ENCODE peak calls at places on chromosomes 12 and 14, in five cellular contexts. C, A, I, H and N are unnamed samples.

GRCh38 chr12:105368047-105368646 is 37.7 kb downstream of the C12orf75 start:
- DNase-seq in I (no peak), A (no peak), C (no peak), H (no peak), N (no peak)

GRCh38 chr12:123050331-123050809 is 69.9 kb downstream of the ARL6IP4 start:
- DNase-seq in C (no peak), I (peak; percentile 41), H (peak; percentile 70), A (peak; percentile 70), N (no peak)

GRCh38 chr12:48279601-48280000 is 71.1 kb downstream of the ZNF641 start:
- DNase-seq in H (no peak), I (no peak), C (no peak), A (no peak), N (no peak)

GRCh38 chr14:102697125-102697900 is 79.9 kb upstream of the TRAF3 start:
- DNase-seq in C (no peak), I (no peak), A (no peak), H (peak; percentile 11), N (no peak)

GRCh38 chr12:20350495-20350894 is 17.8 kb upstream of the PDE3A start:
- DNase-seq in C (no peak), I (no peak), H (peak; percentile 81), A (no peak), N (no peak)

GRCh38 chr12:15590180-15590826 is 198.9 kb downstream of the EPS8 start:
- DNase-seq in C (peak; percentile 57), I (peak; percentile 33), H (peak; percentile 51), A (peak; percentile 51), N (no peak)

GRCh38 chr12:129067482-129067881 is 214.2 kb downstream of the GLT1D1 start:
- DNase-seq in I (no peak), A (no peak), H (peak; percentile 21), C (peak; percentile 6), N (no peak)

GRCh38 chr12:131491887-131492490 is 218.9 kb upstream of the SFSWAP start:
- DNase-seq in A (no peak), H (no peak), C (no peak), I (no peak), N (no peak)

GRCh38 chr12:15227004-15227679 is 5.9 kb upstream of the RERG start:
- DNase-seq in A (peak; percentile 31), H (peak; percentile 27), C (peak; percentile 6), I (peak; percentile 33), N (peak; percentile 52)

GRCh38 chr12:121975029-121975428 is 46.7 kb upstream of the BCL7A start:
- DNase-seq in A (no peak), I (no peak), C (no peak), H (no peak), N (no peak)

GRCh38 chr12:53337998-53338397 is 1.8 kb upstream of the SP7 start:
- DNase-seq in C (peak; percentile 47), A (no peak), I (no peak), H (no peak), N (no peak)

GRCh38 chr14:51386983-51387730 is 147.1 kb downstream of the TMX1 start:
- DNase-seq in H (peak; percentile 9), A (no peak), C (no peak), I (no peak), N (no peak)

GRCh38 chr12:42382013-42382696 is 56.2 kb downstream of the PPHLN1 start:
- DNase-seq in I (no peak), C (no peak), H (no peak), A (no peak), N (no peak)

GRCh38 chr14:102042699-102043098 is 44.1 kb downstream of the HSP90AA1 start:
- DNase-seq in H (no peak), A (no peak), C (no peak), I (no peak), N (no peak)

GRCh38 chr14:45838597-45838996 is 585.6 kb upstream of the MIS18BP1 start:
- DNase-seq in H (no peak), I (no peak), A (no peak), C (no peak), N (no peak)

GRCh38 chr14:60106341-60106740 is 14.6 kb downstream of the PCNX4 start:
- DNase-seq in A (no peak), I (no peak), H (peak; percentile 86), C (no peak), N (no peak)

GRCh38 chr14:98994571-98994970 is 277.4 kb downstream of the BCL11B start:
- DNase-seq in C (no peak), I (no peak), H (no peak), A (no peak), N (no peak)

GRCh38 chr12:76586764-76587395 is 27.3 kb upstream of the OSBPL8 start:
- DNase-seq in H (peak; percentile 57), A (peak; percentile 10), C (peak; percentile 70), I (no peak), N (no peak)

GRCh38 chr14:63759454-63759853 is 31.6 kb upstream of the SGPP1 start:
- DNase-seq in H (no peak), I (no peak), A (no peak), C (no peak), N (no peak)

GRCh38 chr14:101464984-101465794 is 96.1 kb upstream of the DIO3 start:
- DNase-seq in I (no peak), C (no peak), H (no peak), A (no peak), N (no peak)

GRCh38 chr14:30165255-30165654 is 237.6 kb upstream of the PRKD1 start:
- DNase-seq in A (no peak), I (no peak), H (no peak), C (no peak), N (no peak)

GRCh38 chr12:87383705-87384104 is 645.5 kb downstream of the C12orf50 start:
- DNase-seq in I (no peak), C (no peak), H (peak; percentile 4), A (no peak), N (no peak)

GRCh38 chr12:131617179-131617578 is 93.7 kb upstream of the SFSWAP start:
- DNase-seq in C (no peak), H (no peak), A (no peak), I (no peak), N (no peak)

GRCh38 chr14:99187858-99188257 is 84.1 kb downstream of the BCL11B start:
- DNase-seq in I (no peak), C (no peak), H (no peak), A (no peak), N (no peak)

GRCh38 chr14:96804821-96805374 is 7.7 kb downstream of the VRK1 start:
- DNase-seq in H (no peak), I (no peak), C (no peak), A (no peak), N (no peak)

GRCh38 chr12:46470039-46470627 is 97.6 kb upstream of the SLC38A2 start:
- DNase-seq in A (no peak), H (no peak), I (no peak), C (no peak), N (no peak)

GRCh38 chr14:54564071-54564798 is 2.7 kb upstream of the SAMD4A start:
- DNase-seq in I (no peak), C (peak; percentile 38), A (no peak), H (peak; percentile 26), N (no peak)

GRCh38 chr14:54650331-54651017 is 83.5 kb downstream of the SAMD4A start:
- DNase-seq in I (peak; percentile 39), A (no peak), H (peak; percentile 92), C (no peak), N (peak; percentile 72)

GRCh38 chr14:76491172-76491930 is 115.4 kb downstream of the ESRRB start:
- DNase-seq in H (no peak), I (no peak), C (no peak), A (no peak), N (no peak)
- H3K36me3 ChIP-seq in H (no peaks in the 10 kb centered on the region), I (no peaks in the 10 kb centered on the region), C (peaks cover 10% of the 10 kb centered on the region), A (no peaks in the 10 kb centered on the region), N (no peaks in the 10 kb centered on the region)

DNA sequence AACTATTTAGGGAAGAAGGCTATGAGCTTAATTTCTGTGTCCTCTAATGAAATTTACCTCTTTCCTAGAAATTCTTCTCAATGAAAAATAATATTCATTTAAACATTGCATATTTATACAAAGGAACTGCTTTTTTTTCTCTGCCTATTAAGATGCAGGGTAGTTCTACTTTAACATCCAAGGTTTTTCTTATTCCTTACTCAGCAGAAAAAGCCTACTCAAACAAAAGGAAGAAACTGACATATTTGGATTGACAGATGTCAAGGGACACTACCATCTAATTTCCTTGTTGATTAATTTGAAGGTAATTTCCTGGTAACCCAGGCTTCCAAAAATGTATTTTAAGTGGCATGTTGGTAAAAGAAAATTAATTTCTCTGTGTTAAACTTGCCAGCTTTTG is 192.3 kb downstream of the EGLN3 start:
- DNase-seq in H (no peak), A (no peak), I (no peak), C (no peak), N (no peak)
- TF ChIP-seq CTCF in H (no peak), A (no peak), I (no peak), C (no peak), N (no peak)

DNA sequence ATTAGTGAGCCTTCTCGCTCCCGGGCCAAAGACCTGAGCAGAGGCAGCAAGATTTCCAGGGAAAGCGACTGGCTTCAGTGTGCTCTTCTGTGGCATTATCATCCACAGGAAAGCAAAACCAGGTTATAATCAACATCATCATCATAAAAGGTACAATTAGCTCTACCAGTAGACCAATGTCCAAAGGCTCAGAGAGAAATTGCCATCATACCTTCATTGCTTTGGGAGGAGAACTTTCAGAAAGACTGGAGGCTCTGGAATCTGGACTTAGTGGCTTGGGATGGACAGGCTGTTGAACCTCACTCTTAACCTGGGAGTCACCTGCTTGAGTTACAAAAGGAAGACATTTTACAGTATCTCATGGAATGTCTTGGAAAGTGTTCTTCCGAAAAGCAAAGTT is 25.1 kb upstream of the CERS5 start:
- DNase-seq in C (no peak), A (no peak), I (no peak), H (no peak), N (no peak)
- H3K36me3 ChIP-seq in C (peaks cover 31% of the 10 kb centered on the region), A (no peaks in the 10 kb centered on the region), I (no peaks in the 10 kb centered on the region), H (peaks cover 10% of the 10 kb centered on the region), N (peaks cover 53% of the 10 kb centered on the region)

DNA sequence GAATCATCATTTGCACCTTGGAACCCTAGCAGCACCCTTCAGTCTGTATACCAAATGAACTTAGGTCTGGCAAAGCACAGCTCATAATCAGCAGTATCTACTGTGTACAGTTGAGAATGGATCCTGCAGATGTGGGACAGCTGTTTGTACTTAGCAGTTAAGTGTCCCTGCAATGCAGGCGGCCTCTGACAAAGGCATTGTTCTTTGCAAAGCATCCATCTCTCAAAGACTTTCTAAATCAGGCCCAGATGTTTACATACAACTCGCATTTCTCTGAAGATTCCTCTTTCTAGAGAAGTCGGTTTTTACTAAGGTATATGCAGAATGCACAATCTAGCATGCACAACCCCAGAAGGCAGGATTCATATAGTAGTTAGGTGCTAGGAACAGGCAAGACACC is 170.5 kb upstream of the RBM19 start:
- DNase-seq in I (no peak), H (no peak), A (no peak), C (no peak), N (no peak)
- TF ChIP-seq CTCF in I (no peak), H (no peak), A (no peak), C (no peak), N (no peak)

DNA sequence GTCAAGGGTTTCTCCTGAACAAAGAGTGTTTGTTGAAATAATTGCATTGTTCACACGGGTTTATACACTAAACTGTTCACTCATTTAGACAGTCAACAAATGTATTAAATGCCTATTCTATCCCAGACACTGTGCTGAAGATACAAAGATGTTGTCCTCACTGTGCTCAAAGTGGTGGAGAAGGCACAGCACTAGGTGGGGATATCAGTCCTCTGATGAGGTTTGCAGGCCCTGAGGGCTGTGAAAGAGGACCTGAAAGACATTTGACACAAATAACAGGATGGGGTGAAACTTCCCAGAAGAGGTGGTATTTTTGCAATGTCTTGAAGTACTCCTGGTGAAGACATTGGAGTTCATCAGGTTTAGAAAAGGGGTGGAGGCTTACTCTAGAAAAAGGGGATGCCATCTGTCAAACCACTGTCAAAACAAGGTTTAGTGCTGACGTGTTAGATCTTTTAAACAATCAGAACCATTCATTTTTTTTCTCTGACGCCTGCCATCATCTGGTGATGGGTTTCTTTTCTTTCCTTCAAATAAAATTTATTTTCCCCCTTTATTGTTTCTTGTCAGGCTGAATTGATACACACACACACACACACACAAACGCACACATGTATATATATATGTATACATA is 69.5 kb downstream of the ACSS3 start:
- DNase-seq in H (no peak), I (no peak), A (no peak), C (no peak), N (no peak)
- H3K36me3 ChIP-seq in H (no peaks in the 10 kb centered on the region), I (no peaks in the 10 kb centered on the region), A (no peaks in the 10 kb centered on the region), C (no peaks in the 10 kb centered on the region), N (no peaks in the 10 kb centered on the region)